ENCODE peak calls at places on chromosomes 16 and 17, in six cellular contexts. D is ovary; K is HFF-Myc; X is CD8-positive, alpha-beta T cell; Y is astrocyte of the spinal cord; A is dorsolateral prefrontal cortex. M is an unnamed sample.

GRCh38 chr17:67441052-67441738 is 64.1 kb downstream of the PITPNC1 start:
- DNase-seq in Y (peak), A (no peak), D (no peak), X (peak), K (peak), M (no peak)

GRCh38 chr17:69916761-69917160 is 158.3 kb upstream of the KCNJ16 start:
- DNase-seq in A (no peak), D (no peak), X (no peak), Y (no peak), K (no peak), M (no peak)

GRCh38 chr16:8583199-8583598 is 7.1 kb downstream of the TMEM114 start:
- DNase-seq in K (no peak), A (no peak), X (no peak), Y (peak), D (no peak), M (no peak)

GRCh38 chr16:1042776-1043349 is 29.7 kb upstream of the SSTR5 start:
- DNase-seq in D (no peak), K (no peak), A (no peak), Y (no peak), X (no peak), M (no peak)

GRCh38 chr17:29930399-29931010 is 477 bp upstream of the SSH2 start:
- DNase-seq in Y (no peak), D (no peak), K (no peak), A (no peak), X (no peak), M (no peak)

GRCh38 chr17:61235821-61236197 is 163.8 kb upstream of the TBX2 start:
- DNase-seq in A (no peak), K (no peak), Y (peak), D (no peak), X (no peak), M (no peak)

GRCh38 chr16:4489030-4489429 is 12.8 kb downstream of the HMOX2 start:
- DNase-seq in Y (peak), A (no peak), X (no peak), D (no peak), K (no peak), M (no peak)

GRCh38 chr16:49631521-49632041 is 224.3 kb downstream of the ZNF423 start:
- DNase-seq in K (no peak), Y (peak), X (peak), A (no peak), D (peak), M (no peak)

GRCh38 chr17:49229805-49230600 is 584 bp downstream of the PHOSPHO1 start:
- DNase-seq in X (no peak), D (no peak), K (no peak), Y (no peak), A (peak), M (no peak)

GRCh38 chr17:3695129-3695722 is 729 bp downstream of the P2RX5 start:
- DNase-seq in Y (no peak), K (no peak), A (no peak), X (no peak), D (no peak), M (peak)

GRCh38 chr17:15782809-15783208 is 50.7 kb downstream of the TBC1D26 start:
- DNase-seq in D (peak), X (no peak), Y (peak), A (peak), K (no peak), M (peak)

GRCh38 chr16:56307534-56307873 is 116.2 kb downstream of the GNAO1 start:
- DNase-seq in Y (no peak), D (no peak), K (no peak), X (no peak), A (no peak), M (no peak)

GRCh38 chr17:78342438-78343098 is 17.3 kb downstream of the SOCS3 start:
- DNase-seq in Y (peak), X (no peak), A (no peak), K (no peak), D (peak), M (peak)

GRCh38 chr17:17401271-17401781 is 75.5 kb upstream of the MED9 start:
- DNase-seq in A (no peak), Y (no peak), K (no peak), D (no peak), X (no peak), M (no peak)
- TF ChIP-seq CTCF in A (no peak), Y (no peak), K (peak), D (no peak), X (no peak), M (no peak)

DNA sequence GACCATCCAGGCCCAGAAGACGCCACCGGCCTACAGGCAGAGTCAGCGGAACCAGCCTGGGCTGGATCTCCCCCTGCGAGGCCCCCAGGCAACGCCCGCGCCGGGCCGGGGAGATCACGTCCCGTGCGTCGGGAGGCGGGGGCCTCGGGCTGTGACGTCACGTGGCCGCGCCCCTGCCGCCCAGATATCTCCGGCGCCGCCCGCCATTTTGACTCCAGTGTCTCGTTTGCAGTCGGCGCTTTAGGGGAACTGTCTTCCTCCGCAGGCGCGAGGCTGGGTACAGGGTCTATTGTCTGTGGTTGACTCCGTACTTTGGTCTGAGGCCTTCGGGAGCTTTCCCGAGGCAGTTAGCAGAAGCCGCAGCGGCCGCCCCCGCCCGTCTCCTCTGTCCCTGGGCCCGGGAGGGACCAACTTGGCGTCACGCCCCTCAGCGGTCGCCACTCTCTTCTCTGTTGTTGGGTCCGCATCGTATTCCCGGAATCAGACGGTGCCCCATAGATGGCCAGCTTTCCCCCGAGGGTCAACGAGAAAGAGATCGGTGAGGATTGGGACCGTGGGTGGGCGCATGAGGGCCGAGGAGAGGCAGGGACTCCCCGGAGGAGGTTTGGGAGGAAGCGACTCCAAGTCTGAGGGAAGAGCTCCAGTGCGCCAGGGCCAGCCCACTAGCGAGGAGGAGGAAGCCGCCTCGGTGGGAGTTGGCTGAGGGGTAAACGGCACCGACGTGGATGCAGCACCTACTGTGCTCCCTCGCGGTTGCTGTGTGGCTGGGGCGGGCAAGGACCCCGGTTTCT is at the start of gene WSB1:
- DNase-seq in X (peak), Y (peak), A (peak), K (peak), D (peak), M (peak)
- TF ChIP-seq CTCF in X (no peak), Y (no peak), A (no peak), K (no peak), D (no peak), M (no peak)

GRCh38 chr17:28727727-28728363 is 743 bp upstream of the NEK8 start:
- DNase-seq in Y (peak), D (peak), K (no peak), X (peak), A (no peak), M (no peak)
- TF ChIP-seq CTCF in Y (peak), D (no peak), K (peak), X (no peak), A (no peak), M (peak)

GRCh38 chr17:41549596-41550039 is 21.5 kb upstream of the KRT19 start:
- DNase-seq in X (no peak), K (no peak), D (no peak), A (no peak), Y (no peak), M (no peak)
- TF ChIP-seq CTCF in X (no peak), K (no peak), D (no peak), A (no peak), Y (no peak), M (no peak)

DNA sequence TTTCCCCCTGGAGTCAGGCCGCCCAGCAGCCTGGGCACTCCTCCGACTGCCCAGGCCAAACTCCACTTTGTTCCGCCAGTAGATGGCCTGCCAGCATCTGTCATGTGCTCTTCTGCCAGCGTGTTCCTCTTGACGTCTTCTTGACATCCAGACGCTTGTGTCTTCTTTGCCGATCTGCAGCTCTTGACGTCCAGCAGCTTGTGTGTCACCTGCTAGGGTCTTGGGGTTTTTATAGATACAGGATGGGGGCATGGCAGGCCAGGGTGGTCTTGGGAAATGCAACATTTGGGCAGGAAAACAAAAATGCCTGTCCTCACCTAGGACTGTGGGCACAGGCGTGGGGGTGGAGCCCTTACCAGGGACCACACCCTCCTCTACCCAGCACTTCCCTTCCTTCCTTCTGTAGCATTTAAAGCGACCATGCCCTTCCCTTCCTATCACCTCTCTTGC is 88.7 kb downstream of the BMERB1 start:
- DNase-seq in X (peak), D (no peak), K (no peak), Y (no peak), A (peak), M (peak)
- TF ChIP-seq CTCF in X (no peak), D (no peak), K (no peak), Y (no peak), A (peak), M (no peak)

M was measured in left ventricle myocardium inferior.